ENCODE peak calls at places on chromosomes 6 and 20, in ten cellular contexts. One of them, this sample, is unnamed.

GRCh38 chr20:8800089-8800488 is 268.8 kb upstream of the PLCB4 start:
- DNase-seq in endothelial cell of umbilical vein: no peak
- DNase-seq in NCI-H2029: no peak
- DNase-seq in kidney: no peak
- DNase-seq in activated naive CD4-positive, alpha-beta T cell: no peak
- DNase-seq in LoVo: no peak
- DNase-seq in GM03348: no peak
- DNase-seq in ecto neural progenitor cell: no peak
- DNase-seq in NCI-H345: no peak
- DNase-seq in upper lobe of left lung: no peak
- DNase-seq in this sample: no peak

GRCh38 chr6:11750682-11751081 is 27.9 kb downstream of the ADTRP start:
- DNase-seq in upper lobe of left lung: no peak
- DNase-seq in NCI-H2029: no peak
- DNase-seq in GM03348: no peak
- DNase-seq in ecto neural progenitor cell: no peak
- DNase-seq in kidney: no peak
- DNase-seq in activated naive CD4-positive, alpha-beta T cell: no peak
- DNase-seq in LoVo: no peak
- DNase-seq in NCI-H345: no peak
- DNase-seq in endothelial cell of umbilical vein: no peak
- DNase-seq in this sample: no peak

GRCh38 chr20:8156603-8157079 is 24.6 kb downstream of the PLCB1 start:
- DNase-seq in GM03348: peak
- DNase-seq in endothelial cell of umbilical vein: peak
- DNase-seq in ecto neural progenitor cell: no peak
- DNase-seq in upper lobe of left lung: no peak
- DNase-seq in NCI-H2029: peak
- DNase-seq in NCI-H345: peak
- DNase-seq in LoVo: peak
- DNase-seq in kidney: no peak
- DNase-seq in activated naive CD4-positive, alpha-beta T cell: no peak
- DNase-seq in this sample: no peak

GRCh38 chr20:58709013-58709702 is 16.6 kb downstream of the NPEPL1 start:
- DNase-seq in NCI-H2029: no peak
- DNase-seq in kidney: no peak
- DNase-seq in upper lobe of left lung: peak
- DNase-seq in GM03348: no peak
- DNase-seq in activated naive CD4-positive, alpha-beta T cell: no peak
- DNase-seq in NCI-H345: no peak
- DNase-seq in endothelial cell of umbilical vein: no peak
- DNase-seq in ecto neural progenitor cell: no peak
- DNase-seq in LoVo: no peak
- DNase-seq in this sample: no peak

GRCh38 chr20:14647016-14647415 is 309.6 kb upstream of the FLRT3 start:
- DNase-seq in kidney: no peak
- DNase-seq in GM03348: no peak
- DNase-seq in activated naive CD4-positive, alpha-beta T cell: no peak
- DNase-seq in LoVo: no peak
- DNase-seq in upper lobe of left lung: no peak
- DNase-seq in NCI-H345: no peak
- DNase-seq in endothelial cell of umbilical vein: no peak
- DNase-seq in NCI-H2029: no peak
- DNase-seq in ecto neural progenitor cell: no peak
- DNase-seq in this sample: no peak

GRCh38 chr20:46979603-46980241 is 85.1 kb downstream of the EYA2 start:
- DNase-seq in NCI-H345: no peak
- DNase-seq in kidney: no peak
- DNase-seq in upper lobe of left lung: no peak
- DNase-seq in activated naive CD4-positive, alpha-beta T cell: no peak
- DNase-seq in LoVo: no peak
- DNase-seq in endothelial cell of umbilical vein: no peak
- DNase-seq in NCI-H2029: no peak
- DNase-seq in GM03348: no peak
- DNase-seq in ecto neural progenitor cell: no peak
- DNase-seq in this sample: no peak

GRCh38 chr6:85015396-85015990 is 251.1 kb upstream of the TBX18 start:
- DNase-seq in kidney: peak
- DNase-seq in GM03348: peak
- DNase-seq in upper lobe of left lung: peak
- DNase-seq in NCI-H2029: peak
- DNase-seq in endothelial cell of umbilical vein: peak
- DNase-seq in ecto neural progenitor cell: peak
- DNase-seq in LoVo: peak
- DNase-seq in NCI-H345: no peak
- DNase-seq in activated naive CD4-positive, alpha-beta T cell: no peak
- DNase-seq in this sample: peak

GRCh38 chr20:5687884-5688283 is 62.3 kb upstream of the SHLD1 start:
- DNase-seq in activated naive CD4-positive, alpha-beta T cell: no peak
- DNase-seq in ecto neural progenitor cell: no peak
- DNase-seq in GM03348: no peak
- DNase-seq in NCI-H345: no peak
- DNase-seq in LoVo: no peak
- DNase-seq in kidney: no peak
- DNase-seq in upper lobe of left lung: peak
- DNase-seq in endothelial cell of umbilical vein: no peak
- DNase-seq in NCI-H2029: no peak
- DNase-seq in this sample: no peak

GRCh38 chr6:26295691-26296555 is 69.1 kb upstream of the BTN3A2 start:
- DNase-seq in NCI-H345: no peak
- DNase-seq in endothelial cell of umbilical vein: peak
- DNase-seq in ecto neural progenitor cell: no peak
- DNase-seq in GM03348: no peak
- DNase-seq in upper lobe of left lung: no peak
- DNase-seq in NCI-H2029: peak
- DNase-seq in LoVo: peak
- DNase-seq in kidney: no peak
- DNase-seq in activated naive CD4-positive, alpha-beta T cell: no peak
- DNase-seq in this sample: no peak

GRCh38 chr6:16761469-16762264 is 407 bp upstream of the ATXN1 start:
- DNase-seq in GM03348: peak
- DNase-seq in endothelial cell of umbilical vein: peak
- DNase-seq in kidney: peak
- DNase-seq in NCI-H2029: peak
- DNase-seq in NCI-H345: peak
- DNase-seq in LoVo: peak
- DNase-seq in ecto neural progenitor cell: peak
- DNase-seq in activated naive CD4-positive, alpha-beta T cell: peak
- DNase-seq in upper lobe of left lung: peak
- DNase-seq in this sample: peak

GRCh38 chr6:5749666-5750215 is 257.0 kb downstream of the NRN1 start:
- DNase-seq in NCI-H345: no peak
- DNase-seq in LoVo: no peak
- DNase-seq in kidney: no peak
- DNase-seq in activated naive CD4-positive, alpha-beta T cell: no peak
- DNase-seq in NCI-H2029: peak
- DNase-seq in ecto neural progenitor cell: no peak
- DNase-seq in endothelial cell of umbilical vein: no peak
- DNase-seq in GM03348: no peak
- DNase-seq in upper lobe of left lung: no peak
- DNase-seq in this sample: no peak